ENCODE peak calls at places on chromosomes 13 and 19, in nine cellular contexts. G is A673; Q is germinal center; Y is KBM-7; O is GM04503; Z is NCI-H510A treated with DMSO at 0.1 percent for 48 hours; J is upper lobe of left lung; F is activated CD8-positive, alpha-beta memory T cell treated with anti-CD3 and anti-CD28 coated beads, Interleukin-2, amount 50 U/mL, for 48 hours; C is hepatocyte. B is an unnamed sample.

GRCh38 chr19:38021356-38021755 is 114.3 kb downstream of the SIPA1L3 start:
- DNase-seq in Z (no peak), F (no peak), C (no peak), Q (no peak), O (no peak), Y (no peak), G (no peak), J (no peak), B (no peak)

GRCh38 chr19:5655412-5655811 is 24.9 kb downstream of the MICOS13 start:
- DNase-seq in J (no peak), O (no peak), Q (no peak), Z (no peak), Y (no peak), C (no peak), F (no peak), G (no peak), B (no peak)

GRCh38 chr19:3575260-3575741 is 2.6 kb downstream of the HMG20B start:
- DNase-seq in Q (no peak), Z (no peak), Y (peak), F (no peak), C (no peak), O (no peak), G (no peak), J (no peak), B (no peak)

GRCh38 chr19:5006201-5006600 is 37.3 kb downstream of the KDM4B start:
- DNase-seq in Q (no peak), Y (no peak), F (no peak), C (no peak), Z (no peak), J (no peak), G (no peak), O (no peak), B (no peak)

GRCh38 chr13:47337781-47338507 is 441.1 kb upstream of the HTR2A start:
- DNase-seq in Z (no peak), G (no peak), Y (no peak), Q (no peak), J (no peak), C (peak), F (no peak), O (peak), B (no peak)

GRCh38 chr19:42267644-42268141 is 1.4 kb upstream of the CIC start:
- DNase-seq in J (peak), O (no peak), Y (no peak), Z (no peak), G (no peak), C (peak), F (no peak), Q (no peak), B (no peak)

GRCh38 chr13:113601166-113602070 is 16.9 kb downstream of the TFDP1 start:
- DNase-seq in C (no peak), F (no peak), Q (no peak), O (no peak), J (no peak), G (no peak), Z (no peak), Y (no peak), B (no peak)

GRCh38 chr13:33349314-33349995 is 63.9 kb upstream of the STARD13 start:
- DNase-seq in G (peak), Z (no peak), Y (peak), Q (no peak), F (no peak), C (no peak), O (no peak), J (peak), B (no peak)

GRCh38 chr19:39419003-39419402 is 6.5 kb downstream of the PLEKHG2 start:
- DNase-seq in O (no peak), Q (no peak), G (no peak), C (no peak), J (no peak), F (no peak), Z (no peak), Y (no peak), B (no peak)